ENCODE peak calls at places on chromosomes 6 and 20, in ten cellular contexts. H is A549, I is uterus, L is heart left ventricle, E is transverse colon, G is adrenal gland, K is HCT116, W is ovary, B is body of pancreas, T is GM12878. O is an unnamed sample.

GRCh38 chr20:48578397-48579098 is 249.3 kb downstream of the PREX1 start:
- DNase-seq in H (no peak), I (no peak), L (no peak), E (no peak), G (no peak), K (no peak), W (no peak), B (no peak), T (no peak), O (no peak)

GRCh38 chr6:81067057-81067456 is 685.4 kb downstream of the TENT5A start:
- DNase-seq in H (no peak), I (no peak), L (no peak), E (no peak), G (no peak), K (no peak), W (no peak), B (no peak), T (no peak), O (no peak)

GRCh38 chr6:91029211-91029610 is 442.3 kb upstream of the MAP3K7 start:
- DNase-seq in H (no peak), I (no peak), L (no peak), E (no peak), G (peak), K (no peak), W (no peak), B (no peak), T (no peak), O (no peak)

GRCh38 chr20:25355191-25355590 is 35.4 kb downstream of the ABHD12 start:
- DNase-seq in H (no peak), I (no peak), L (no peak), E (no peak), G (no peak), K (no peak), W (no peak), B (no peak), T (no peak), O (no peak)

GRCh38 chr6:52227495-52227894 is 16.8 kb downstream of the IL17F start:
- DNase-seq in H (no peak), I (no peak), L (no peak), E (no peak), G (no peak), K (no peak), W (no peak), B (no peak), T (peak), O (no peak)

GRCh38 chr20:21698494-21699215 is 6.8 kb upstream of the PAX1 start:
- DNase-seq in H (no peak), I (no peak), L (no peak), E (no peak), G (no peak), K (no peak), W (no peak), B (no peak), T (no peak), O (no peak)

GRCh38 chr6:16694789-16695188 is 66.5 kb downstream of the ATXN1 start:
- DNase-seq in H (no peak), I (no peak), L (no peak), E (no peak), G (no peak), K (no peak), W (no peak), B (no peak), T (no peak), O (no peak)

GRCh38 chr6:41577865-41578713 is 31.9 kb downstream of the FOXP4 start:
- DNase-seq in H (peak), I (no peak), L (no peak), E (no peak), G (no peak), K (peak), W (no peak), B (peak), T (no peak), O (no peak)

GRCh38 chr6:111474771-111475170 is 8.2 kb downstream of the REV3L start:
- DNase-seq in H (no peak), I (no peak), L (no peak), E (no peak), G (no peak), K (no peak), W (no peak), B (no peak), T (no peak), O (no peak)

GRCh38 chr6:106473807-106474206 is 113.3 kb downstream of the CRYBG1 start:
- DNase-seq in H (no peak), I (no peak), L (no peak), E (no peak), G (no peak), K (no peak), W (no peak), B (no peak), T (no peak), O (no peak)

GRCh38 chr6:105005446-105005845 is 48.5 kb downstream of the LIN28B start:
- DNase-seq in H (no peak), I (no peak), L (no peak), E (no peak), G (no peak), K (no peak), W (no peak), B (no peak), T (no peak), O (no peak)

GRCh38 chr20:39910536-39910935 is 778.5 kb downstream of the MAFB start:
- DNase-seq in H (no peak), I (no peak), L (no peak), E (peak), G (peak), K (no peak), W (no peak), B (no peak), T (no peak), O (no peak)

GRCh38 chr6:98928688-98929087 is 19.1 kb downstream of the FBXL4 start:
- DNase-seq in H (no peak), I (no peak), L (no peak), E (no peak), G (no peak), K (no peak), W (no peak), B (no peak), T (no peak), O (no peak)

DNA sequence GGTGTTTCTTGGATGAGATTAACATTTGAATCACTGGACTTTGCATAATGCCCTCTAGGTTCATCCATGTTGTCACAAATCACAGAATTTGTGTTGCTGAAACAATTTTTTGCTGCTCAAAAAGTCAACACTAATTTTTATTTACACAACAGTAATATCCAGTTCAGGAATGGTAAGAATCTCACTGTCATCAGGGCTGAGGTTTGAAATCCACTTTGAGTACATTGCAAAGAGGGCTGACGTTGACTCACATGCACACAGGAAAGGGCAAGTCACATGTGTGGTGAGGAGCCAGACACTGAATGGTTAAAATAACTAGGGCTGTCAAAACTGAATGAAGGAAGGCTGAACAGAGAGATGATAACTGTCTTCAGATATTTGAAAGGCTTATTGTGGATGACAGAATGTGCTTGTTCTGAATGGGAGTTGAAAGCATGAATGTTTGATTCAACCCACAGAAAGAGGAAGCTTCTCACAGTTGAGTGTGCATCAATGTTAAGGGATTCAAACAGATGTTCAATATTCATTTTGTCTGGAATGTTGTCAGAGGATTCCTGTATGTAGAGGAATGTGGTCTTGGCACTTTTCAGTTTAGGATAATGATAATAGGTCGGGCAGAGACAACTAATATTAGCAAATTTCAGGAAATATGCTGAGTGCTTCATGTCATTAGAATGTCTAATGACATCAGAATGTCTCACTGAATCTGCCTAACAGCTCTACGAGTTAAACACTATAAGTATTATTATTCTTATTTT is 3.6 kb upstream of the ADGRG6 start:
- DNase-seq in H (no peak), I (no peak), L (no peak), E (no peak), G (no peak), K (no peak), W (no peak), B (no peak), T (no peak), O (no peak)
- TF ChIP-seq POLR2A in H (no peak), I (no peak), L (no peak), E (no peak), G (no peak), K (no peak), W (no peak), B (no peak), T (no peak), O (no peak)

GRCh38 chr20:31738729-31739549 is at the start of gene TPX2:
- DNase-seq in H (peak), I (peak), L (peak), E (peak), G (peak), K (peak), W (peak), B (peak), T (peak), O (peak)

GRCh38 chr20:31740656-31741323 is 1.7 kb downstream of the TPX2 start:
- DNase-seq in H (no peak), I (no peak), L (no peak), E (no peak), G (no peak), K (no peak), W (no peak), B (no peak), T (no peak), O (no peak)

GRCh38 chr20:31739550-31739863 is 417 bp downstream of the TPX2 start:
- DNase-seq in H (no peak), I (no peak), L (no peak), E (no peak), G (no peak), K (no peak), W (no peak), B (no peak), T (no peak), O (no peak)

GRCh38 chr20:31740208-31740607 is 1.1 kb downstream of the TPX2 start:
- DNase-seq in H (no peak), I (no peak), L (no peak), E (no peak), G (no peak), K (no peak), W (no peak), B (no peak), T (no peak), O (no peak)
- H3K27ac ChIP-seq in H (peak), I (no peak), L (no peak), E (peak), G (no peak), K (peak), W (no peak), B (no peak), T (peak), O (no peak)

DNA sequence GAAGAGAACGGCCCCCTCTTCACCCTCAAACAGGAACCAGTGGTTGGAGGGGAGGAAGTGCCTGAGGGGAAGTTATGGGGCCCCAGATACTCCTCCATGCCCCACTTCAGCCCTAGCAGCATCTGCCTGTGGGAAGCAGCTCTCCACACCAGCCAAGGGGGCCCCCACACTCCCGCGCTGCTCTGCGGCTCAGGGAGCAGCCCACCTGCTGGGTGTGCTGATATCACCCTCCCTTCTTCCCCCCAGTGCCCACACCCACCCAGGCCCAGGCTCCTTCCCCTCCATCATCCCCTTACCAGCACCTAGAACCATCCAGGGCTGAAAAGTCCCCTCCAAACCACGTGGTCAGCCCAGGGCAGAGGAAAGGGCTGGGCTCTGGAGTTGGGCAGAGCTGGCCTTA is 519 bp downstream of the LST1 start:
- DNase-seq in H (no peak), I (no peak), L (no peak), E (peak), G (no peak), K (no peak), W (no peak), B (no peak), T (no peak), O (peak)
- TF ChIP-seq POLR2A in H (no peak), I (no peak), L (no peak), E (no peak), G (no peak), K (no peak), W (no peak), B (no peak), T (peak), O (no peak)

GRCh38 chr6:28587011-28587745 is 61.5 kb downstream of the GPX5 start:
- DNase-seq in H (peak), I (peak), L (peak), E (peak), G (peak), K (no peak), W (peak), B (peak), T (no peak), O (peak)
- H3K27ac ChIP-seq in H (peak), I (no peak), L (no peak), E (peak), G (no peak), K (no peak), W (no peak), B (peak), T (peak), O (no peak)

GRCh38 chr6:710601-711571 is 17.9 kb upstream of the EXOC2 start:
- DNase-seq in H (peak), I (peak), L (peak), E (peak), G (peak), K (no peak), W (peak), B (peak), T (peak), O (peak)
- TF ChIP-seq POLR2A in H (peak), I (peak), L (no peak), E (peak), G (peak), K (no peak), W (peak), B (peak), T (peak), O (peak)

DNA sequence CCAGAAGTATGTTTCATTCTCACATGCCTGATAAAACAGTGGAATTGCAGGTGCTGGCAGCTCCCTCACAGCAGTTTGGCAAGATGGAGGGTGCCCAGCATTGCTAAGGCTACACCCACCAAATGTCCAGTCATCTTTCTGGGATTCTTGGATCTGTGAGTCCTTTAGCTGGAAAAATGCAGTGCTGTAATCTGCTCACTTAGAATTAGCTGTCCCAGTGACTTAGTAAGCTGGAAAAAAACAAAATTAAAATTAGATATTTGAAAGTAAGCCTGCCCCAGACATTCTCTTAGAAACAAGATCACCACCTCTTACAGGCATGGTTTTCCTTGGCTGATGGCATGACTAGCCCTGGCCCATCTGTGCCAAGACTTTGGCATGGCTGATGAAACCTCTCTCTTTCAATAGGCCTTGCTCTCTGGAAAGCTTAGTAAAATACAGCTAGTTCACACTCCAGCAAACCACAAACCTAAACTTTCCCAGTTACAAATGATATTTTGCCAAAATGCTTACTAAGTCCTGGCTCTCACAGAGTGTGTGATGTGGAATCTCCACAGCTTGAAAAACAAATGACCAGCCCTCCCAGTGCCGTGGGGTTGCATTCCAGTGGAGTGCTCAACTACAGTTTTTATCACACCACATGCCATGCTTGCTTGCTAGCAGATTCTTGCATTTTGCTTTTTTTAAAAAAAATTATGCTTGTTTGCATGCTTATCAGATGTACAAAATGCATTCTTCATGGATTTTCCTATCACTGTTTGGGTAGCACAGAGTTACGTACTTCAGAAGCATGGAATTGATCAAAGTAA is 261.5 kb downstream of the EYA4 start:
- DNase-seq in H (no peak), I (no peak), L (no peak), E (no peak), G (no peak), K (no peak), W (peak), B (no peak), T (no peak), O (no peak)
- H3K27ac ChIP-seq in H (peak), I (peak), L (peak), E (no peak), G (no peak), K (no peak), W (peak), B (peak), T (no peak), O (no peak)